ENCODE peak calls at places on chromosomes 2 and 18, in four cellular contexts. One of them, this sample, is unnamed.

GRCh38 chr18:44895176-44895798 is 214.6 kb downstream of the SETBP1 start:
- DNase-seq in GM12878: peak
- DNase-seq in A549: peak
- DNase-seq in K562: peak
- DNase-seq in this sample: no peak

GRCh38 chr2:57842531-57842930 is 204.1 kb upstream of the VRK2 start:
- DNase-seq in GM12878: no peak
- DNase-seq in A549: no peak
- DNase-seq in K562: no peak
- DNase-seq in this sample: no peak

GRCh38 chr2:130766711-130767407 is 11.5 kb downstream of the AMER3 start:
- DNase-seq in GM12878: no peak
- DNase-seq in A549: no peak
- DNase-seq in K562: no peak
- DNase-seq in this sample: no peak

GRCh38 chr2:234044157-234044556 is 6.3 kb upstream of the SPP2 start:
- DNase-seq in GM12878: no peak
- DNase-seq in A549: no peak
- DNase-seq in K562: no peak
- DNase-seq in this sample: no peak

GRCh38 chr2:20156826-20157605 is 67.9 kb downstream of the SDC1 start:
- DNase-seq in GM12878: peak
- DNase-seq in A549: no peak
- DNase-seq in K562: no peak
- DNase-seq in this sample: no peak

GRCh38 chr18:45916302-45916701 is 50.8 kb downstream of the EPG5 start:
- DNase-seq in GM12878: no peak
- DNase-seq in A549: no peak
- DNase-seq in K562: peak
- DNase-seq in this sample: peak

GRCh38 chr2:203739351-203739750 is 32.9 kb downstream of the CD28 start:
- DNase-seq in GM12878: no peak
- DNase-seq in A549: no peak
- DNase-seq in K562: no peak
- DNase-seq in this sample: no peak

GRCh38 chr2:7225848-7226247 is 308.6 kb downstream of the RNF144A start:
- DNase-seq in GM12878: no peak
- DNase-seq in A549: no peak
- DNase-seq in K562: no peak
- DNase-seq in this sample: no peak

GRCh38 chr2:177767768-177768167 is 304.8 kb downstream of the PDE11A start:
- DNase-seq in GM12878: no peak
- DNase-seq in A549: no peak
- DNase-seq in K562: no peak
- DNase-seq in this sample: no peak

GRCh38 chr2:202376460-202377307 is 557 bp downstream of the BMPR2 start:
- DNase-seq in GM12878: no peak
- DNase-seq in A549: no peak
- DNase-seq in K562: peak
- DNase-seq in this sample: no peak

GRCh38 chr2:225398372-225398771 is 1.1 kb upstream of the NYAP2 start:
- DNase-seq in GM12878: no peak
- DNase-seq in A549: no peak
- DNase-seq in K562: no peak
- DNase-seq in this sample: no peak

GRCh38 chr2:238259085-238260020 is 19.5 kb upstream of the HES6 start:
- DNase-seq in GM12878: no peak
- DNase-seq in A549: no peak
- DNase-seq in K562: no peak
- DNase-seq in this sample: peak

GRCh38 chr2:43005211-43005974 is 213.0 kb upstream of the HAAO start:
- DNase-seq in GM12878: no peak
- DNase-seq in A549: peak
- DNase-seq in K562: no peak
- DNase-seq in this sample: peak

GRCh38 chr18:28067346-28067745 is 109.6 kb downstream of the CDH2 start:
- DNase-seq in GM12878: no peak
- DNase-seq in A549: no peak
- DNase-seq in K562: no peak
- DNase-seq in this sample: no peak

GRCh38 chr18:5787936-5788335 is 107.4 kb downstream of the TMEM200C start:
- DNase-seq in GM12878: no peak
- DNase-seq in A549: no peak
- DNase-seq in K562: no peak
- DNase-seq in this sample: peak

GRCh38 chr2:118705032-118705431 is 142.4 kb downstream of the EN1 start:
- DNase-seq in GM12878: no peak
- DNase-seq in A549: no peak
- DNase-seq in K562: no peak
- DNase-seq in this sample: no peak

GRCh38 chr2:220334871-220335590 is 707.6 kb downstream of the SLC4A3 start:
- DNase-seq in GM12878: no peak
- DNase-seq in A549: no peak
- DNase-seq in K562: no peak
- DNase-seq in this sample: no peak

GRCh38 chr2:179861027-179861776 is at the start of gene ZNF385B:
- DNase-seq in GM12878: no peak
- DNase-seq in A549: no peak
- DNase-seq in K562: no peak
- DNase-seq in this sample: no peak

GRCh38 chr2:167929461-167929860 is 317.9 kb downstream of the STK39 start:
- DNase-seq in GM12878: no peak
- DNase-seq in A549: no peak
- DNase-seq in K562: no peak
- DNase-seq in this sample: no peak

GRCh38 chr2:48110497-48110896 is 204.2 kb upstream of the FBXO11 start:
- DNase-seq in GM12878: no peak
- DNase-seq in A549: no peak
- DNase-seq in K562: no peak
- DNase-seq in this sample: no peak

GRCh38 chr18:31064130-31064529 is 21.6 kb upstream of the DSC3 start:
- DNase-seq in GM12878: peak
- DNase-seq in A549: no peak
- DNase-seq in K562: no peak
- DNase-seq in this sample: no peak

GRCh38 chr2:23445450-23445868 is 60.5 kb downstream of the KLHL29 start:
- DNase-seq in GM12878: no peak
- DNase-seq in A549: no peak
- DNase-seq in K562: no peak
- DNase-seq in this sample: no peak

GRCh38 chr2:71670430-71670795 is 217.1 kb downstream of the DYSF start:
- DNase-seq in GM12878: no peak
- DNase-seq in A549: no peak
- DNase-seq in K562: no peak
- DNase-seq in this sample: no peak
- TF ChIP-seq POLR2AphosphoS2 in GM12878: no peak
- TF ChIP-seq POLR2AphosphoS2 in A549: no peak
- TF ChIP-seq POLR2AphosphoS2 in K562: no peak
- TF ChIP-seq POLR2AphosphoS2 in this sample: no peak

DNA sequence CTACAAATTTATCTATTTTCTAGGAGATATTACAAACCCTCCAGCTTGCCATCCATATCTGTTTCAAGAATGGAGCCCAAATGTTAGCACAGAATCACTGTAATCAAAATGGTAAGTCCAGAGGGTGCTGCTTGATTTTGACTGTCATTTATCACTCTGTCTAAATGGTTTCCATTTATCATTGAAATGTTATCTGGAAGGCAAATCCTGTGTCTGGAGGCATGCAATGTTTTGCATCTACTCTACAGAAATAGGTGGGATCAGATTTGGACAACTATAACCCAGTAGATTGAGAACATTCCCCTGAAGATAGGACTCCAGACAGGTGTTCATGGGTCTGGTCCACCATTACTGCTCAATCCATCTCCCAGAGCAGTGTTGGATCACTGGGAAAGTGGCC is 128.7 kb downstream of the MAIP1 start:
- DNase-seq in GM12878: no peak
- DNase-seq in A549: no peak
- DNase-seq in K562: no peak
- DNase-seq in this sample: no peak
- H3K4me3 ChIP-seq in GM12878: no peak
- H3K4me3 ChIP-seq in A549: no peak
- H3K4me3 ChIP-seq in K562: no peak
- H3K4me3 ChIP-seq in this sample: no peak

GRCh38 chr2:224055101-224055500 is 16.0 kb upstream of the SERPINE2 start:
- DNase-seq in GM12878: no peak
- DNase-seq in A549: no peak
- DNase-seq in K562: no peak
- DNase-seq in this sample: no peak
- TF ChIP-seq POLR2AphosphoS2 in GM12878: no peak
- TF ChIP-seq POLR2AphosphoS2 in A549: no peak
- TF ChIP-seq POLR2AphosphoS2 in K562: no peak
- TF ChIP-seq POLR2AphosphoS2 in this sample: no peak

GRCh38 chr18:55402731-55403405 is 185.1 kb downstream of the TCF4 start:
- DNase-seq in GM12878: no peak
- DNase-seq in A549: no peak
- DNase-seq in K562: no peak
- DNase-seq in this sample: no peak

GRCh38 chr18:55401275-55401620 is 186.7 kb downstream of the TCF4 start:
- DNase-seq in GM12878: no peak
- DNase-seq in A549: no peak
- DNase-seq in K562: no peak
- DNase-seq in this sample: no peak

GRCh38 chr18:55398858-55399257 is 189.1 kb downstream of the TCF4 start:
- DNase-seq in GM12878: no peak
- DNase-seq in A549: no peak
- DNase-seq in K562: no peak
- DNase-seq in this sample: no peak

GRCh38 chr18:55401638-55402191 is 186.3 kb downstream of the TCF4 start:
- DNase-seq in GM12878: no peak
- DNase-seq in A549: no peak
- DNase-seq in K562: no peak
- DNase-seq in this sample: peak

GRCh38 chr18:55400590-55401274 is 187.3 kb downstream of the TCF4 start:
- DNase-seq in GM12878: no peak
- DNase-seq in A549: no peak
- DNase-seq in K562: no peak
- DNase-seq in this sample: no peak
- H3K4me3 ChIP-seq in GM12878: no peak
- H3K4me3 ChIP-seq in A549: no peak
- H3K4me3 ChIP-seq in K562: no peak
- H3K4me3 ChIP-seq in this sample: no peak